ENCODE peak calls at places on chromosome 3, in nine cellular contexts. P, N, S, X, V, Y, U, K and J are unnamed samples.
A peak's percentile ranks its signal among the peaks of the same experiment; 100 is the strongest.

GRCh38 chr3:139106013-139106932 is 61.6 kb upstream of the PRR23C start:
- DNase-seq in P (no peak), N (no peak), S (no peak), X (no peak), V (no peak), Y (no peak), U (no peak), K (no peak), J (no peak)

GRCh38 chr3:72041531-72041930 is 256.6 kb upstream of the PROK2 start:
- DNase-seq in P (no peak), N (peak; percentile 40), S (no peak), X (no peak), V (no peak), Y (no peak), U (no peak), K (no peak), J (no peak)

GRCh38 chr3:45980819-45981218 is 14.8 kb downstream of the FYCO1 start:
- DNase-seq in P (no peak), N (no peak), S (no peak), X (no peak), V (no peak), Y (no peak), U (no peak), K (no peak), J (no peak)

GRCh38 chr3:65607101-65607500 is 431.6 kb downstream of the MAGI1 start:
- DNase-seq in P (no peak), N (no peak), S (no peak), X (no peak), V (no peak), Y (no peak), U (no peak), K (no peak), J (no peak)

GRCh38 chr3:68972358-68972979 is 40.1 kb upstream of the TAFA4 start:
- DNase-seq in P (peak; percentile 42), N (peak; percentile 80), S (peak; percentile 62), X (peak; percentile 88), V (no peak), Y (peak; percentile 77), U (peak; percentile 8), K (peak; percentile 2), J (peak; percentile 67)

GRCh38 chr3:115549111-115549510 is 74.2 kb upstream of the GAP43 start:
- DNase-seq in P (no peak), N (no peak), S (no peak), X (no peak), V (no peak), Y (no peak), U (no peak), K (no peak), J (no peak)

GRCh38 chr3:141992512-141992911 is 116.1 kb downstream of the ATP1B3 start:
- DNase-seq in P (no peak), N (no peak), S (peak; percentile 27), X (no peak), V (no peak), Y (no peak), U (no peak), K (no peak), J (no peak)

GRCh38 chr3:127589600-127590281 is 792 bp downstream of the TPRA1 start:
- DNase-seq in P (peak; percentile 25), N (peak; percentile 48), S (peak; percentile 29), X (peak; percentile 34), V (no peak), Y (peak; percentile 82), U (no peak), K (peak; percentile 11), J (peak; percentile 83)

GRCh38 chr3:171314341-171314740 is 145.9 kb downstream of the TNIK start:
- DNase-seq in P (no peak), N (no peak), S (no peak), X (no peak), V (no peak), Y (no peak), U (no peak), K (no peak), J (no peak)

GRCh38 chr3:10357095-10357494 is 36.2 kb upstream of the SEC13 start:
- DNase-seq in P (no peak), N (no peak), S (peak; percentile 49), X (no peak), V (no peak), Y (no peak), U (no peak), K (no peak), J (no peak)

GRCh38 chr3:189629803-189630455 is 1.3 kb upstream of the TP63 start:
- DNase-seq in P (no peak), N (no peak), S (no peak), X (no peak), V (no peak), Y (peak; percentile 60), U (peak; percentile 18), K (no peak), J (peak; percentile 66)

GRCh38 chr3:133384331-133385027 is 15.4 kb upstream of the BFSP2 start:
- DNase-seq in P (peak; percentile 33), N (peak; percentile 89), S (peak; percentile 50), X (peak; percentile 74), V (no peak), Y (no peak), U (peak; percentile 17), K (no peak), J (peak; percentile 86)

GRCh38 chr3:58059349-58060321 is 51.4 kb downstream of the FLNB start:
- DNase-seq in P (peak; percentile 80), N (peak; percentile 88), S (no peak), X (peak; percentile 54), V (no peak), Y (no peak), U (no peak), K (no peak), J (no peak)
- H3K4me3 ChIP-seq in P (no peak overlapping the region), N (no peak overlapping the region), S (no peak overlapping the region), X (no peak overlapping the region), V (no peak overlapping the region), Y (no peak overlapping the region), U (no peak overlapping the region), K (no peak overlapping the region), J (no peak overlapping the region)

GRCh38 chr3:98877132-98877531 is 24.4 kb downstream of the DCBLD2 start:
- DNase-seq in P (no peak), N (no peak), S (no peak), X (no peak), V (no peak), Y (no peak), U (no peak), K (no peak), J (no peak)
- H3K27ac ChIP-seq in P (no peak overlapping the region), N (no peak overlapping the region), S (no peak overlapping the region), X (no peak overlapping the region), V (no peak overlapping the region), Y (no peak overlapping the region), U (no peak overlapping the region), K (no peak overlapping the region), J (no peak overlapping the region)

GRCh38 chr3:4323246-4324027 is 20.3 kb downstream of the SETMAR start:
- DNase-seq in P (no peak), N (no peak), S (no peak), X (no peak), V (no peak), Y (no peak), U (no peak), K (no peak), J (no peak)

GRCh38 chr3:4332111-4332510 is 28.9 kb downstream of the SETMAR start:
- DNase-seq in P (no peak), N (no peak), S (no peak), X (no peak), V (no peak), Y (no peak), U (no peak), K (no peak), J (no peak)

GRCh38 chr3:4322635-4323034 is 19.5 kb downstream of the SETMAR start:
- DNase-seq in P (no peak), N (peak; percentile 63), S (no peak), X (no peak), V (no peak), Y (no peak), U (no peak), K (no peak), J (no peak)

GRCh38 chr3:4321732-4322131 is 18.6 kb downstream of the SETMAR start:
- DNase-seq in P (no peak), N (no peak), S (no peak), X (no peak), V (no peak), Y (no peak), U (no peak), K (no peak), J (no peak)

GRCh38 chr3:4326868-4327267 is 23.7 kb downstream of the SETMAR start:
- DNase-seq in P (no peak), N (no peak), S (no peak), X (no peak), V (no peak), Y (no peak), U (no peak), K (no peak), J (no peak)
- H3K4me1 ChIP-seq in P (no peaks in the 10 kb centered on the region), N (no peaks in the 10 kb centered on the region), S (no peaks in the 10 kb centered on the region), X (no peaks in the 10 kb centered on the region), V (no peaks in the 10 kb centered on the region), Y (peaks cover 2% of the 10 kb centered on the region), U (no peaks in the 10 kb centered on the region), K (no peaks in the 10 kb centered on the region), J (peaks cover 2% of the 10 kb centered on the region)

DNA sequence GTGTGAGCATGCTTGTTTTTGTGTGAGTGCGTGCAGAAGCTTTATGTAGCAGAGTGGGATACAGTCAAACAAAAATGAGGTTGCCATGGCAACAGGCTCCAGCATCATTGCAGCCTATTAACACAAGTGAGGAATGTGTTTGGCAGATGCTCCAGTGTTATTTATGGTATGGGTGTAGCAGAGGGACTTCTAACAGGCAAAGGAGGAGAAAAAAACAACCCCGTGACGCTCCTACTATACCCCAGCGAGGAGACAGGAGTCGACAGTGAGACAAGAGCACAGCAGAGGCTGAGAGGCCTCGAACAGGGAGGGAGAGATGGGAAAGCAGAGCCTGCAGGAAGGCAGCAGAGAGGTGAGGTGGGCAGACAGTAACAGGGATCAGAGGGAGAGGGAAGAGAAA is 4.9 kb downstream of the ADCY5 start:
- DNase-seq in P (no peak), N (no peak), S (no peak), X (peak; percentile 39), V (no peak), Y (peak; percentile 43), U (no peak), K (no peak), J (no peak)
- H3K4me3 ChIP-seq in P (no peak overlapping the region), N (no peak overlapping the region), S (no peak overlapping the region), X (no peak overlapping the region), V (no peak overlapping the region), Y (no peak overlapping the region), U (no peak overlapping the region), K (no peak overlapping the region), J (no peak overlapping the region)

GRCh38 chr3:14378415-14378814 is 24.0 kb upstream of the SLC6A6 start:
- DNase-seq in P (no peak), N (no peak), S (no peak), X (no peak), V (no peak), Y (no peak), U (no peak), K (no peak), J (no peak)
- H3K27ac ChIP-seq in P (no peak overlapping the region), N (peak overlapping the region; percentile 40), S (peak overlapping the region; percentile 89), X (no peak overlapping the region), V (no peak overlapping the region), Y (no peak overlapping the region), U (no peak overlapping the region), K (no peak overlapping the region), J (peak overlapping the region; percentile 61)